ENCODE peak calls at places on chromosome 2, in six cellular contexts. One of them, this sample, is unnamed.
A peak's percentile ranks its signal among the peaks of the same experiment; 100 is the strongest.

GRCh38 chr2:213764849-213765248 is 480.6 kb downstream of the SPAG16 start:
- DNase-seq in heart right ventricle: no peak
- DNase-seq in endodermal cell: no peak
- DNase-seq in neural progenitor cell: no peak
- DNase-seq in GM23248: peak; percentile 2
- DNase-seq in uterus: no peak
- DNase-seq in this sample: no peak

GRCh38 chr2:43129676-43130547 is 96.5 kb downstream of the ZFP36L2 start:
- DNase-seq in neural progenitor cell: no peak
- DNase-seq in endodermal cell: peak; percentile 40
- DNase-seq in GM23248: no peak
- DNase-seq in heart right ventricle: no peak
- DNase-seq in uterus: no peak
- DNase-seq in this sample: no peak

GRCh38 chr2:183610724-183611123 is 486.5 kb downstream of the NUP35 start:
- DNase-seq in endodermal cell: peak; percentile 59
- DNase-seq in uterus: no peak
- DNase-seq in heart right ventricle: no peak
- DNase-seq in GM23248: no peak
- DNase-seq in neural progenitor cell: peak; percentile 36
- DNase-seq in this sample: no peak

GRCh38 chr2:135744761-135745314 is 3.2 kb downstream of the UBXN4 start:
- DNase-seq in heart right ventricle: no peak
- DNase-seq in uterus: no peak
- DNase-seq in GM23248: peak; percentile 51
- DNase-seq in endodermal cell: peak; percentile 73
- DNase-seq in neural progenitor cell: peak; percentile 34
- DNase-seq in this sample: no peak

GRCh38 chr2:176107731-176108181 is 676 bp downstream of the HOXD11 start:
- DNase-seq in GM23248: peak; percentile 71
- DNase-seq in neural progenitor cell: peak; percentile 66
- DNase-seq in endodermal cell: peak; percentile 70
- DNase-seq in heart right ventricle: no peak
- DNase-seq in uterus: peak; percentile 45
- DNase-seq in this sample: no peak

GRCh38 chr2:47950340-47951280 is 44.3 kb upstream of the FBXO11 start:
- DNase-seq in uterus: no peak
- DNase-seq in GM23248: peak; percentile 29
- DNase-seq in endodermal cell: no peak
- DNase-seq in neural progenitor cell: no peak
- DNase-seq in heart right ventricle: no peak
- DNase-seq in this sample: no peak

GRCh38 chr2:70897977-70898226 is 37.8 kb upstream of the ATP6V1B1 start:
- DNase-seq in uterus: no peak
- DNase-seq in neural progenitor cell: no peak
- DNase-seq in endodermal cell: no peak
- DNase-seq in GM23248: no peak
- DNase-seq in heart right ventricle: no peak
- DNase-seq in this sample: no peak

GRCh38 chr2:225165052-225165451 is 122.8 kb upstream of the DOCK10 start:
- DNase-seq in heart right ventricle: no peak
- DNase-seq in uterus: no peak
- DNase-seq in GM23248: peak; percentile 87
- DNase-seq in neural progenitor cell: no peak
- DNase-seq in endodermal cell: no peak
- DNase-seq in this sample: no peak

GRCh38 chr2:141105763-141106162 is 1025.1 kb downstream of the LRP1B start:
- DNase-seq in endodermal cell: no peak
- DNase-seq in heart right ventricle: no peak
- DNase-seq in uterus: no peak
- DNase-seq in GM23248: no peak
- DNase-seq in neural progenitor cell: peak; percentile 3
- DNase-seq in this sample: no peak

GRCh38 chr2:20593072-20594034 is 57.5 kb downstream of the HS1BP3 start:
- DNase-seq in uterus: peak; percentile 86
- DNase-seq in GM23248: peak; percentile 90
- DNase-seq in neural progenitor cell: no peak
- DNase-seq in endodermal cell: peak; percentile 36
- DNase-seq in heart right ventricle: no peak
- DNase-seq in this sample: no peak

GRCh38 chr2:228658998-228659397 is 477.5 kb upstream of the SPHKAP start:
- DNase-seq in GM23248: peak; percentile 90
- DNase-seq in endodermal cell: no peak
- DNase-seq in neural progenitor cell: no peak
- DNase-seq in uterus: no peak
- DNase-seq in heart right ventricle: no peak
- DNase-seq in this sample: no peak
- H3K27me3 ChIP-seq in GM23248: no peaks in the 10 kb centered on the region
- H3K27me3 ChIP-seq in endodermal cell: no peaks in the 10 kb centered on the region
- H3K27me3 ChIP-seq in neural progenitor cell: no peaks in the 10 kb centered on the region
- H3K27me3 ChIP-seq in uterus: no peaks in the 10 kb centered on the region
- H3K27me3 ChIP-seq in heart right ventricle: no peaks in the 10 kb centered on the region
- H3K27me3 ChIP-seq in this sample: no peaks in the 10 kb centered on the region

GRCh38 chr2:102355526-102356380 is at the start of gene IL18R1:
- DNase-seq in endodermal cell: peak; percentile 90
- DNase-seq in uterus: peak; percentile 76
- DNase-seq in heart right ventricle: peak; percentile 68
- DNase-seq in neural progenitor cell: peak; percentile 89
- DNase-seq in GM23248: peak; percentile 92
- DNase-seq in this sample: peak; percentile 60
- H3K27ac ChIP-seq in endodermal cell: no peak within 1 kb of the TSS
- H3K27ac ChIP-seq in uterus: peak within 1 kb of the TSS; percentile 61
- H3K27ac ChIP-seq in heart right ventricle: peak within 1 kb of the TSS; percentile 75
- H3K27ac ChIP-seq in neural progenitor cell: no peak within 1 kb of the TSS
- H3K27ac ChIP-seq in GM23248: no peak within 1 kb of the TSS
- H3K27ac ChIP-seq in this sample: peak within 1 kb of the TSS; percentile 63

DNA sequence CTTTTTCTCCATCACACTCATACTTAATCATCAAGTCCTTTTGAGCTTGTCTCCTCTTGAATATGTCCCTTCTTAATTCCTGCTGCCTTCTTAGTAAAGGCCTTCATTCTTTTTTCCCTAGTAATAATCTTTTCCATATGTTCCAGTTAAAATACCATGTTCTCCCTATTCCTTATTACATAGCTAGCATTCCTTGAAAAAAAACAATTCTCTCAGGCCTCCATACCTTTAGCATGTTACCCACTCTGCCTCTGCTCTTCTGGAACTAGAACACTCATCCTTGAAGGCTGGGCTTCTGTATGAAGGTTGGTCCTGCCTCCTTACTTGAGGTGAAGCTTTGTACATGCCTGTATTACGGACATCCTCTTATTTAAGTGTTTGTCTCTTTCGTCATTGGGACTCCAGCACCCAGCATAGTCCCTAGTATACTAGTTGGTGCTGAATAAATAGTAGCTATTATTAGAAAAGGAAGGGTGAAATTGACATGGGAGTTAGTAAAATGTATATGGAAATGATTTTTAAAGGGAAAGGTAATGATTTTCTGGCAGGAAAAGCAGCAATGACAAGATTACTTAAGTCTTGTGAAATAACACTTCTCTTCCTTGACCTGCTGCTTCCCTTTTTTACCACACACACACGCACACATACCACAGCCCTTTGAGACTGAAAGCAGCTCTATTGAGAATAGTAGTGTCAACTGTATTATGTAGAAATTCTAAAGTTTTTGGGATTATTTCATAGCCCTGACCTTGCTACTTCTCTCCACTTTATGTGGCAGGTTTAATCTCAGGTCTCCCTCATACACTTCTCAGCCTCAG is 45.6 kb downstream of the REL start:
- DNase-seq in neural progenitor cell: no peak
- DNase-seq in endodermal cell: no peak
- DNase-seq in uterus: no peak
- DNase-seq in GM23248: peak; percentile 44
- DNase-seq in heart right ventricle: no peak
- DNase-seq in this sample: no peak
- H3K27me3 ChIP-seq in neural progenitor cell: no peaks in the 10 kb centered on the region
- H3K27me3 ChIP-seq in endodermal cell: no peaks in the 10 kb centered on the region
- H3K27me3 ChIP-seq in uterus: no peaks in the 10 kb centered on the region
- H3K27me3 ChIP-seq in GM23248: no peaks in the 10 kb centered on the region
- H3K27me3 ChIP-seq in heart right ventricle: no peaks in the 10 kb centered on the region
- H3K27me3 ChIP-seq in this sample: no peaks in the 10 kb centered on the region

GRCh38 chr2:39779926-39780325 is 868 bp upstream of the THUMPD2 start:
- DNase-seq in GM23248: no peak
- DNase-seq in endodermal cell: no peak
- DNase-seq in uterus: no peak
- DNase-seq in heart right ventricle: no peak
- DNase-seq in neural progenitor cell: no peak
- DNase-seq in this sample: no peak
- H3K27ac ChIP-seq in GM23248: no peak overlapping the region
- H3K27ac ChIP-seq in endodermal cell: no peak overlapping the region
- H3K27ac ChIP-seq in uterus: peak overlapping the region; percentile 92
- H3K27ac ChIP-seq in heart right ventricle: peak overlapping the region; percentile 88
- H3K27ac ChIP-seq in neural progenitor cell: no peak overlapping the region
- H3K27ac ChIP-seq in this sample: no peak overlapping the region

DNA sequence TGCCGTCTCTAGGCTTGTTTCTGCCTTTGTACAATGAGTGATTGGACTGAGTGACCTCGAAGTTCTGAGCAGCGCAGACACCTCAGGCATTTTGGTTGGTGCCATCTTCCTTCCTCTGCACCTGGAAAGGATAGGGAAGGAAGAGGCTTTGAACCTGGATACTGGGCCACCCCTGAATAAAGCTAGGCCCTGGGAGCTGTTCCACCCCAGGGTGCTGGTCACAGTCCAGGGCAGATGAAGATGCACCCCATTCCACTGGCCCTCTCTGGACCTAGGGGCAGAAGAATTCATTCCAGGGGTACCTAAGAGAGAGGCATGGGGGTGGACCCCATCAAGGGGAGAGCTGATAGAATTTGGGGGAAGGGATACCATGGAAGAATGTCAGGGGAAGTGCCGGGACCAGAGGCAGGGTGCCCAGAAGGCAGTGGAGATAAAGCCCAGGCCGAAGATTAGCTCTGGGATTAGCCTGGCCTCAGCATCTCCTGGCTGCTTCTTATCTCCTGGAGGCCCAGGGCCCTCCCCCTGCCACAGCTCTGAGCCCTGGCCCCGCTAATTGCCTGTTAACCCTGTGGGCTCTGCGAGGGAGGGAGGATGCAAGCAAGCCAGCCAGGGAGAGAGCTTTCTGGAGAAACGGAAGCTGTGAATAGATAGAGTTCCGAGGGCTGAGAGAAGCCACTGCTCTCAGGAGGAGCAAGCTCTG is 11.4 kb downstream of the ASIC4 start:
- DNase-seq in heart right ventricle: no peak
- DNase-seq in GM23248: no peak
- DNase-seq in uterus: no peak
- DNase-seq in endodermal cell: peak; percentile 89
- DNase-seq in neural progenitor cell: peak; percentile 91
- DNase-seq in this sample: no peak
- H3K27me3 ChIP-seq in heart right ventricle: peaks cover 73% of the 10 kb centered on the region
- H3K27me3 ChIP-seq in GM23248: peaks cover 19% of the 10 kb centered on the region
- H3K27me3 ChIP-seq in uterus: no peaks in the 10 kb centered on the region
- H3K27me3 ChIP-seq in endodermal cell: peaks cover 28% of the 10 kb centered on the region
- H3K27me3 ChIP-seq in neural progenitor cell: peaks cover 52% of the 10 kb centered on the region
- H3K27me3 ChIP-seq in this sample: peaks cover 38% of the 10 kb centered on the region

GRCh38 chr2:207251573-207252192 is 85.9 kb upstream of the KLF7 start:
- DNase-seq in GM23248: peak; percentile 18
- DNase-seq in heart right ventricle: no peak
- DNase-seq in uterus: no peak
- DNase-seq in endodermal cell: no peak
- DNase-seq in neural progenitor cell: no peak
- DNase-seq in this sample: no peak
- H3K27ac ChIP-seq in GM23248: peak overlapping the region; percentile 94
- H3K27ac ChIP-seq in heart right ventricle: no peak overlapping the region
- H3K27ac ChIP-seq in uterus: no peak overlapping the region
- H3K27ac ChIP-seq in endodermal cell: peak overlapping the region; percentile 62
- H3K27ac ChIP-seq in neural progenitor cell: no peak overlapping the region
- H3K27ac ChIP-seq in this sample: no peak overlapping the region

GRCh38 chr2:118861741-118862140 is 14.3 kb upstream of the EN1 start:
- DNase-seq in heart right ventricle: no peak
- DNase-seq in uterus: no peak
- DNase-seq in GM23248: peak; percentile 68
- DNase-seq in neural progenitor cell: no peak
- DNase-seq in endodermal cell: no peak
- DNase-seq in this sample: no peak

GRCh38 chr2:118861242-118861641 is 13.8 kb upstream of the EN1 start:
- DNase-seq in uterus: no peak
- DNase-seq in neural progenitor cell: no peak
- DNase-seq in endodermal cell: peak; percentile 30
- DNase-seq in GM23248: no peak
- DNase-seq in heart right ventricle: no peak
- DNase-seq in this sample: no peak

GRCh38 chr2:118858485-118859156 is 11.2 kb upstream of the EN1 start:
- DNase-seq in heart right ventricle: no peak
- DNase-seq in GM23248: no peak
- DNase-seq in uterus: no peak
- DNase-seq in neural progenitor cell: peak; percentile 71
- DNase-seq in endodermal cell: peak; percentile 81
- DNase-seq in this sample: no peak

GRCh38 chr2:118859157-118859770 is 11.8 kb upstream of the EN1 start:
- DNase-seq in endodermal cell: no peak
- DNase-seq in heart right ventricle: no peak
- DNase-seq in uterus: no peak
- DNase-seq in neural progenitor cell: peak; percentile 25
- DNase-seq in GM23248: no peak
- DNase-seq in this sample: no peak

DNA sequence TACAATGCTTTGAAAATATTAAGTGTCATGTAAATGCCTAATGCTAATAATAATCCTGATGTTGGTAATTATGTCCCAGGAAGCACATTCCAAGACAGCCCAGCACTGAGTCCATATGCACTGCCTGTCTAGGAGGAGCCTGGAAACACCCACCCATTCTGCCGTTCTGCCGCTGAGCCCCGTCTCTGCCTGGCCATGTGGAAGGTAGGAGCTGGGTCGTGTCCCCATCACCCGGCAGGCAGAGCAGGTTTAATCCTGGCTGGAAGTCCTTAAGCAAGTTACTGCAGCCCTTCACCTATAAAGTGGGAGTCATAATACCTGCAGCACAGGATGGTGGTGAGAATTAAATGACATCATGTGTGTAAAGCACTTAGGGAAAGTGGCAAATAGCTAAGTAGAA is 13.1 kb upstream of the EN1 start:
- DNase-seq in uterus: no peak
- DNase-seq in endodermal cell: peak; percentile 47
- DNase-seq in GM23248: no peak
- DNase-seq in heart right ventricle: no peak
- DNase-seq in neural progenitor cell: no peak
- DNase-seq in this sample: no peak
- H3K27me3 ChIP-seq in uterus: peaks cover 43% of the 10 kb centered on the region
- H3K27me3 ChIP-seq in endodermal cell: peaks cover 88% of the 10 kb centered on the region
- H3K27me3 ChIP-seq in GM23248: peaks cover 18% of the 10 kb centered on the region
- H3K27me3 ChIP-seq in heart right ventricle: peaks cover 96% of the 10 kb centered on the region
- H3K27me3 ChIP-seq in neural progenitor cell: peaks cover 95% of the 10 kb centered on the region
- H3K27me3 ChIP-seq in this sample: peaks cover 19% of the 10 kb centered on the region

This sample was measured in CD8-positive, alpha-beta T cell.